ENCODE peak calls at places on chromosome 17, in five cellular contexts. B is activated effector memory CD4-positive, alpha-beta T cell treated with Interleukin-2 at 50 U/mL for 16 hours; A is NCI-H460; F is AG08395; X is HEK293T. C is an unnamed sample.

GRCh38 chr17:50437409-50437808 is 11.4 kb downstream of the ACSF2 start:
- DNase-seq in B (no peak), A (no peak), F (no peak), X (no peak), C (no peak)

GRCh38 chr17:46730679-46731078 is 87.8 kb downstream of the WNT3 start:
- DNase-seq in B (no peak), A (no peak), F (no peak), X (no peak), C (no peak)

GRCh38 chr17:66985338-66985737 is 20.8 kb downstream of the CACNG4 start:
- DNase-seq in B (no peak), A (no peak), F (no peak), X (no peak), C (no peak)

GRCh38 chr17:36686123-36686669 is 84.8 kb downstream of the MRM1 start:
- DNase-seq in B (no peak), A (no peak), F (no peak), X (no peak), C (no peak)

GRCh38 chr17:48030531-48030930 is 7.1 kb downstream of the COPZ2 start:
- DNase-seq in B (no peak), A (no peak), F (no peak), X (no peak), C (no peak)

GRCh38 chr17:75335315-75335714 is 46.1 kb upstream of the SLC25A19 start:
- DNase-seq in B (no peak), A (no peak), F (no peak), X (no peak), C (no peak)

GRCh38 chr17:28949185-28950016 is 1.9 kb downstream of the PHF12 start:
- DNase-seq in B (peak; percentile 51), A (no peak), F (no peak), X (no peak), C (peak; percentile 50)

GRCh38 chr17:45110676-45111611 is 21.4 kb downstream of the PLCD3 start:
- DNase-seq in B (no peak), A (peak; percentile 38), F (peak; percentile 66), X (no peak), C (no peak)

GRCh38 chr17:80969030-80969673 is 22.5 kb upstream of the CHMP6 start:
- DNase-seq in B (no peak), A (no peak), F (no peak), X (no peak), C (no peak)

GRCh38 chr17:18257268-18257681 is 1.3 kb downstream of the FLII start:
- DNase-seq in B (peak; percentile 9), A (no peak), F (no peak), X (no peak), C (peak; percentile 50)

GRCh38 chr17:48841395-48841831 is 10.6 kb downstream of the CALCOCO2 start:
- DNase-seq in B (no peak), A (no peak), F (peak; percentile 57), X (no peak), C (peak; percentile 41)